ENCODE peak calls at places on chromosomes 13 and 19, in eight cellular contexts. P is suprapubic skin, W is dorsolateral prefrontal cortex, S is transverse colon, I is endothelial cell of umbilical vein, R is uterus, O is fibroblast of lung, T is endodermal cell. N is an unnamed sample.

GRCh38 chr13:107421028-107421427 is 794.3 kb downstream of the LIG4 start:
- DNase-seq in S (no peak), P (no peak), W (no peak), R (no peak), I (peak), O (peak), T (no peak), N (no peak)

GRCh38 chr19:29268721-29269483 is 56.0 kb upstream of the UQCRFS1 start:
- DNase-seq in I (no peak), P (peak), S (no peak), T (peak), R (no peak), W (no peak), O (no peak), N (no peak)

GRCh38 chr13:42396501-42396900 is 124.5 kb downstream of the AKAP11 start:
- DNase-seq in S (no peak), T (no peak), R (no peak), W (no peak), O (no peak), I (no peak), P (no peak), N (no peak)

GRCh38 chr13:27039171-27039701 is 132.4 kb downstream of the USP12 start:
- DNase-seq in R (no peak), W (no peak), P (peak), T (no peak), S (no peak), O (no peak), I (no peak), N (no peak)

GRCh38 chr13:25886438-25887214 is 165.2 kb downstream of the SHISA2 start:
- DNase-seq in W (no peak), R (no peak), S (no peak), O (peak), P (no peak), I (peak), T (peak), N (no peak)

GRCh38 chr13:95530178-95530577 is 22.3 kb upstream of the CLDN10 start:
- DNase-seq in O (peak), I (peak), W (no peak), P (no peak), T (no peak), R (no peak), S (no peak), N (no peak)

GRCh38 chr19:51702103-51702753 is 9.1 kb downstream of the SPACA6 start:
- DNase-seq in I (peak), P (peak), T (peak), R (peak), S (peak), W (peak), O (peak), N (peak)

GRCh38 chr13:80000679-80001509 is 340.0 kb downstream of the SPRY2 start:
- DNase-seq in T (no peak), O (no peak), I (peak), P (no peak), R (no peak), W (no peak), S (no peak), N (no peak)

GRCh38 chr13:94674609-94675348 is 37.6 kb downstream of the SOX21 start:
- DNase-seq in R (no peak), P (no peak), I (peak), O (peak), S (peak), T (peak), W (peak), N (no peak)

GRCh38 chr19:3266792-3267469 is 42.5 kb downstream of the CELF5 start:
- DNase-seq in O (no peak), T (no peak), W (no peak), P (no peak), I (no peak), R (no peak), S (no peak), N (peak)

GRCh38 chr19:39472746-39473442 is 7.7 kb upstream of the TIMM50 start:
- DNase-seq in I (no peak), T (no peak), R (no peak), W (no peak), O (no peak), S (no peak), P (no peak), N (no peak)

GRCh38 chr19:49150106-49150943 is 4.9 kb downstream of the HRC start:
- DNase-seq in T (peak), S (peak), R (peak), P (peak), W (peak), I (peak), O (peak), N (peak)

GRCh38 chr19:50357178-50358100 is 8.0 kb downstream of the NAPSA start:
- DNase-seq in T (peak), R (peak), S (peak), P (no peak), W (peak), O (peak), I (peak), N (peak)

GRCh38 chr19:50359432-50359818 is 6.0 kb downstream of the NAPSA start:
- DNase-seq in I (no peak), S (no peak), W (no peak), T (no peak), P (no peak), O (no peak), R (no peak), N (no peak)

GRCh38 chr19:50356691-50357177 is 8.7 kb downstream of the NAPSA start:
- DNase-seq in S (no peak), O (no peak), W (no peak), T (no peak), P (no peak), I (no peak), R (no peak), N (no peak)

GRCh38 chr19:50361290-50362029 is 4.0 kb downstream of the NAPSA start:
- DNase-seq in R (no peak), O (no peak), W (no peak), T (peak), P (no peak), I (no peak), S (no peak), N (no peak)

DNA sequence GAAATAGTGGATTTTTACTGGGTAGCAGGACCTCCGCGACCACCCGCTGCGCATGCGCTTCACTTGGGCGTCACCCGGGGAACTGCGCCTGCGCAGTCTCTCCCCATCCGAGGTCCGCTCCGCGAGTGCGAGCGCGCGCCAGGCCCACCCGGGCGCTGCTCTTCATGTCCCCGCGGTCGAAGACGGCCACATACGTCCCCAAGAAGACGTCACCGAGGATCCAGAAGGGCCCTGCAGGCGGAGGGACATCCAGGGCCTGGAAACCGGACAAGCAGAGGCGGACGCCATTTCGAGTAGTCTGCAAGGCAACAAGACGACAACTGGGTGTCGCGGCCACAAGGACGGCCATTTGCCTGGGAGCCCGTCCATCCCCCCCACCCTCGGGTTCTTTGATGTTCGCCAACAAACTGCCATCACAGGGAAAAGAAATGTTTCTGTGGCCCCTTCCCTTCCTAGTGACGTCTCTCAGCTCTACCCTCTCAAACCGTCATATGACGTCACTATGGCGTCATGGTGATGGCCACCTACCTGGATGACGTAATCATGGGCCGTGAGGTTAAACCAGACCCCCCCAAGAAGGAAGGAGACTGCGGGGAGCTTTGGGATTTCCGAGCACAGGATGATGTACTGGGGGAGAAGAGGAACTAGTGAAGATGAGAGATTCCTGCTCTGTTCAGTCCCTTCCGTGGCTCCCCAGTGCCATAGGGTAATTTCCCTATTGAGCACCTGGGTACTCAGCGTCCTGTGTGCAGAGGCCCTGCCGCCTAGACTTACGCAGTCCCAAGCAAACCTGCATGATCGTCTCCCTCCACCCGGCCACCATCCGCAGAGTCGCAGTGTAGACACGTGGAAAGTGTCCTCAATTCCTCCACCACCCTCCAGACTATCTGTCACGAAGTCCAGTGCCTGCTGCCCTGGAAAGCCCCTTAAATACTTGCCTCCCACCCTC is 6.7 kb downstream of the NAPSA start:
- DNase-seq in I (peak), S (peak), P (no peak), W (no peak), R (peak), O (peak), T (no peak), N (peak)
- H3K27ac ChIP-seq in I (no peak), S (peak), P (no peak), W (peak), R (peak), O (no peak), T (no peak), N (peak)

GRCh38 chr19:10338940-10339339 is 484 bp downstream of the ICAM3 start:
- DNase-seq in T (no peak), O (no peak), S (no peak), I (no peak), W (no peak), P (no peak), R (no peak), N (no peak)
- H3K27ac ChIP-seq in T (no peak), O (no peak), S (no peak), I (no peak), W (no peak), P (no peak), R (no peak), N (no peak)

DNA sequence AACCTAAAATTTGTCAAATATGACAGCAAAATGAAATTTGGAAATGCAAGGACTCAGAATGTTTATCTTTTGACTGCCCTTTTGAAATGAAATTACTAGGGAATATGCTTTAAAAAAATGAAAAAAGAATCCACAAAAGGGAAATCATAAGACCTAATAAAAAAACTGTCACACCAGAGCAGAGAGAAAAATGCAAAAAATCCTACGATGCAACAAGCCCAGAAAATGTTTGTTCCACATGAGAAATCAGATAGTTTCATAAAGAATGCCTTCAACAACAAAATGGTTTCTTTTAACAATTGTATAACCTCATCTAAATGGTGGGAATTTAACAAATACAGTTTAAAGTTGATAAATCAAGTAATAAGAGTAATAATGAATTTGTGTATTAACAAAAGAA is 8.0 kb downstream of the LPAR6 start:
- DNase-seq in S (no peak), T (no peak), R (no peak), P (no peak), W (no peak), I (no peak), O (no peak), N (no peak)
- H3K27ac ChIP-seq in S (peak), T (no peak), R (peak), P (peak), W (peak), I (no peak), O (no peak), N (peak)

GRCh38 chr13:37225414-37226047 is 120.1 kb upstream of the CSNK1A1L start:
- DNase-seq in I (no peak), S (no peak), T (no peak), O (peak), R (no peak), W (no peak), P (no peak), N (no peak)
- H3K27ac ChIP-seq in I (no peak), S (no peak), T (no peak), O (peak), R (no peak), W (no peak), P (peak), N (no peak)

GRCh38 chr13:44035400-44035799 is 155.7 kb downstream of the LACC1 start:
- DNase-seq in S (no peak), O (no peak), P (no peak), I (no peak), R (no peak), T (no peak), W (no peak), N (no peak)

GRCh38 chr13:44044544-44045178 is 165.0 kb downstream of the LACC1 start:
- DNase-seq in S (no peak), I (no peak), O (no peak), T (no peak), P (no peak), W (no peak), R (no peak), N (no peak)

GRCh38 chr13:44045179-44045562 is 165.5 kb downstream of the LACC1 start:
- DNase-seq in R (no peak), O (no peak), P (no peak), T (no peak), I (no peak), S (no peak), W (peak), N (no peak)

GRCh38 chr13:44040070-44040753 is 160.5 kb downstream of the LACC1 start:
- DNase-seq in W (no peak), O (peak), T (no peak), P (no peak), I (no peak), S (no peak), R (no peak), N (no peak)

DNA sequence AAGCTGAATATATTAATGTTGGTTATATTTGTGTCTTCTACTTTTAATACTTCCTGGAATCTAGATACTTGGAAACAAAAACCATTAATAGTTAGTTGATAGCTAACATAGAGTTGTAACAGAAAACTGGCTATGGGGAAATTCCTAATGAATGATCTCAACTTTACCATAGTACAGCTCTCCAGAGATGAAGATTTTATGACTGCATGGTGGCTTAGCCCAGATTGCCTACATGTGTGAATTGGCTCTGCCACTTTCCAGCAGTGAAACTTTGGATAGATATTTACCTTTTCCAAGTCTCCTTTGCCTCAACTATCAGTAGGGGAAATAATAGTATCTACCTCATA is 161.0 kb downstream of the LACC1 start:
- DNase-seq in T (no peak), P (no peak), O (peak), W (no peak), S (no peak), I (no peak), R (no peak), N (no peak)
- H3K27ac ChIP-seq in T (no peak), P (no peak), O (no peak), W (no peak), S (no peak), I (no peak), R (no peak), N (no peak)

DNA sequence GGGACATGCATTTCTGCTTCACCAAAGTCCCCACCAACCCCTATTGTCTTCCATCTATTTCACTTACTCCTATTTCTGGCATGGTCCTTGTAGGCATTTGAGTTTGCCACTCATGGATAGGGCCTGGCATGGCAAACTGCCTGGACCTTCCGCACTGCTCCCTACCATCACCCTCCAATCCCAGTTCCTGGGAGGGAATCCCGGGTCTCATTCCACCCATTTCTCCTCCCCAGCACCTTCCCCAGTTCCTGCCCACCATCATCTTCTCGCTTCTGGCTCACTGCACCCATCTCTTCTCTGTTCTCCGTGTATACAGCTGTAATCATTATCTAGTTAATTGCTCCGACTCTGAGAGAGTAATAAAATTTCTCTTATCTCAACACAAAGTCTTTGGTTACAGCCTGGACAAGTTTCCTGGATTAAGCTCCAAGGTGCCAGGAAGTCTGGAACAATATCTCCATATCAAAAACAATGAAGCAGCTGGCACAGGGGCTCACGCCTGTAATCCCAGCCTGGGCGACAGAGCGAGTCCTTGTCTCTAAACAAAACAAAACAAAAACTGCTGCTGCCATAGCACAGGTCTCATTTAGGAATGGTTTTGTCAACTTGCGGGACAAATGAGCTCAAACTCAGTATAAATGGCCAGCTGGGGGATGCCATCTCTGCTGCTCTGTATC is 17.0 kb upstream of the COX7A1 start:
- DNase-seq in W (no peak), R (peak), S (peak), I (peak), O (no peak), P (no peak), T (no peak), N (no peak)
- H3K27ac ChIP-seq in W (peak), R (peak), S (peak), I (peak), O (no peak), P (no peak), T (no peak), N (peak)

DNA sequence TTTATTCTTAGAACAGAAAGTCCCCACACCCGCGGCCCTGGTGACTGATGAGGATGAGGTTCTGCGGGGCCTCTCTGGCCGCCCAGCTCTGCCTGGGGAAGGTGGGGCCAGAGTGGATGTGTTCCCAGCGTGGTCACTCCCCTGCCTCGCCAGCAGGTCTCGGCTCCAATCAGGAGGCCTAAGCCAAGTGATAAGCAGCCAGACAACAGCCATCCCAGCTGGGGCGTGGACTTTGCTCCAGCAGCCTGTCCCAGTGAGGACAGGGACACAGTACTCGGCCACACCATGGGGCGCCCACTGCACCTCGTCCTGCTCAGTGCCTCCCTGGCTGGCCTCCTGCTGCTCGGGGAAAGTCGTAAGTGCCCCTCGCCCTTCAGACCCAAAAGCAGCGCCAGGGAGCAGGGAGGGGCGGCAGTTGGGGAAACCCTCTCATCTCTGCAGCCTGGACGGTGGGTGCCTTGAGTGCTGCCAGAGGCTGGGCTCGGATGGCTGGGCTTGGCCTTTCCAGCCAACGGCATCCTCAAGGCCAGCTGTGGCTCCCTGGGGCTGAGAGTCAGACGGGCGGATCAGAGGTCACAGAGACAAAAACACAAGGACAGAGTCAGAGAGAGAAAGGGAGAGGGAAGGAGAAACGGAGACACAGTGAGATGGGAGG is at the start of gene F10:
- DNase-seq in O (peak), T (peak), R (peak), P (peak), W (peak), S (peak), I (no peak), N (peak)
- H3K27ac ChIP-seq in O (peak), T (peak), R (peak), P (peak), W (no peak), S (no peak), I (no peak), N (peak)

GRCh38 chr19:55672418-55672817 is 2.6 kb upstream of the EPN1 start:
- DNase-seq in W (no peak), O (no peak), R (no peak), P (no peak), S (no peak), I (no peak), T (no peak), N (no peak)

GRCh38 chr19:55669418-55670279 is 5.4 kb upstream of the EPN1 start:
- DNase-seq in T (no peak), P (no peak), S (no peak), R (no peak), O (no peak), W (no peak), I (no peak), N (no peak)

GRCh38 chr19:55668603-55669348 is 6.2 kb upstream of the EPN1 start:
- DNase-seq in O (no peak), T (no peak), S (no peak), W (no peak), P (no peak), I (no peak), R (no peak), N (no peak)

GRCh38 chr19:55671054-55671378 is 4.0 kb upstream of the EPN1 start:
- DNase-seq in O (no peak), I (no peak), W (no peak), R (no peak), T (no peak), S (no peak), P (no peak), N (no peak)

GRCh38 chr19:55670280-55671053 is 4.6 kb upstream of the EPN1 start:
- DNase-seq in T (peak), P (peak), S (no peak), R (no peak), W (no peak), I (peak), O (no peak), N (no peak)
- H3K27ac ChIP-seq in T (no peak), P (no peak), S (no peak), R (no peak), W (no peak), I (no peak), O (no peak), N (no peak)

GRCh38 chr13:84524586-84524985 is 642.3 kb upstream of the SLITRK1 start:
- DNase-seq in O (no peak), S (no peak), T (no peak), W (no peak), R (no peak), I (no peak), P (no peak), N (no peak)

DNA sequence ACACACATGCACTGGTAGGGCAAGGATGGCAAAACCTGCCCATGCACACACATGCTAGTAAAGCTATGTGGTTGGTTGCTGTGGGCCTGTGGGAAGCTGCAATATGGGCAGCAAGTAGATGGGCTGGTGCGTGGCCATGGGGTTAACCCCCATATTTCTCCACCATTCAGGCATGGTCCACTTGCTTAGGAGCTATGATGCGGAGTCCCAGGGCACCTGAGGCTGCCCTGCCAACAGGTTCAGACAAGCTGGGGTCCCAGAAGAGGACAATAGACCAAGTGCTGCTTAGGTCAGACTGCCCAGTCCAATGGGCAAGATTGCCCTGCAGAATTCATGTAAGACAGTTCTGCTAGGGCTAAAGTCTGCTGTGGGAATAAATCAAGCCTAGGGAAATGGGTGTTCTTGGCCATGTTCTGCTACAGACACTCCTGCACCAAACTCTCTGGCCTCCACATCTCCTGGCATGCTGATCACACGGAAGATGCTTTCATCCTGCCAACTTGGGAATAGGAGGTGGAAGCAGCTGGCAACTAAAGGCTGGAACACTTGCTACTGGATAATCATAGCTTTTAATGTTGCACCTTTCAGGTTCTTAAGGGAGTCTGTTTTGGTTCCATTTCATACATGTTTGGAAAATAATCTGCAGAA is 646.3 kb upstream of the SLITRK1 start:
- DNase-seq in I (no peak), S (no peak), P (no peak), W (no peak), O (no peak), R (no peak), T (no peak), N (no peak)
- H3K27ac ChIP-seq in I (no peak), S (no peak), P (no peak), W (no peak), O (no peak), R (no peak), T (no peak), N (no peak)

N was measured in breast epithelium.